ENCODE peak calls at places on chromosomes 16 and 17, in eight cellular contexts. One of them, this sample, is unnamed.

GRCh38 chr17:17710728-17711541 is 29.7 kb downstream of the RAI1 start:
- DNase-seq in fibroblast of mammary gland: peak; percentile 86
- DNase-seq in mammary epithelial cell: peak; percentile 86
- DNase-seq in heart right ventricle: no peak
- DNase-seq in mucosa of descending colon: peak; percentile 73
- DNase-seq in spleen: no peak
- DNase-seq in cardiac fibroblast: peak; percentile 83
- DNase-seq in HFF-Myc: peak; percentile 81
- DNase-seq in this sample: no peak

GRCh38 chr17:35241520-35241919 is 1.4 kb upstream of the SLFN5 start:
- DNase-seq in heart right ventricle: no peak
- DNase-seq in mammary epithelial cell: no peak
- DNase-seq in HFF-Myc: no peak
- DNase-seq in fibroblast of mammary gland: no peak
- DNase-seq in spleen: peak; percentile 77
- DNase-seq in mucosa of descending colon: peak; percentile 22
- DNase-seq in cardiac fibroblast: no peak
- DNase-seq in this sample: no peak

GRCh38 chr17:30605027-30605426 is 127.8 kb downstream of the GOSR1 start:
- DNase-seq in HFF-Myc: no peak
- DNase-seq in mucosa of descending colon: no peak
- DNase-seq in heart right ventricle: no peak
- DNase-seq in cardiac fibroblast: no peak
- DNase-seq in spleen: no peak
- DNase-seq in fibroblast of mammary gland: no peak
- DNase-seq in mammary epithelial cell: no peak
- DNase-seq in this sample: no peak

GRCh38 chr17:82370471-82371332 is 863 bp upstream of the UTS2R start:
- DNase-seq in fibroblast of mammary gland: peak; percentile 29
- DNase-seq in mucosa of descending colon: peak; percentile 28
- DNase-seq in cardiac fibroblast: no peak
- DNase-seq in heart right ventricle: no peak
- DNase-seq in HFF-Myc: no peak
- DNase-seq in mammary epithelial cell: no peak
- DNase-seq in spleen: no peak
- DNase-seq in this sample: no peak

GRCh38 chr16:17305694-17306093 is 165.1 kb downstream of the XYLT1 start:
- DNase-seq in mammary epithelial cell: no peak
- DNase-seq in fibroblast of mammary gland: no peak
- DNase-seq in cardiac fibroblast: no peak
- DNase-seq in heart right ventricle: no peak
- DNase-seq in spleen: no peak
- DNase-seq in HFF-Myc: no peak
- DNase-seq in mucosa of descending colon: no peak
- DNase-seq in this sample: no peak

GRCh38 chr16:80175011-80175410 is 365.8 kb upstream of the DYNLRB2 start:
- DNase-seq in HFF-Myc: no peak
- DNase-seq in heart right ventricle: no peak
- DNase-seq in mammary epithelial cell: no peak
- DNase-seq in fibroblast of mammary gland: no peak
- DNase-seq in cardiac fibroblast: no peak
- DNase-seq in mucosa of descending colon: no peak
- DNase-seq in spleen: no peak
- DNase-seq in this sample: no peak

GRCh38 chr16:66133641-66134402 is 232.7 kb upstream of the CDH5 start:
- DNase-seq in mammary epithelial cell: no peak
- DNase-seq in mucosa of descending colon: no peak
- DNase-seq in heart right ventricle: no peak
- DNase-seq in HFF-Myc: no peak
- DNase-seq in spleen: no peak
- DNase-seq in fibroblast of mammary gland: peak; percentile 17
- DNase-seq in cardiac fibroblast: no peak
- DNase-seq in this sample: no peak

GRCh38 chr17:37643829-37644228 is 583 bp upstream of the DDX52 start:
- DNase-seq in HFF-Myc: no peak
- DNase-seq in spleen: no peak
- DNase-seq in mucosa of descending colon: no peak
- DNase-seq in fibroblast of mammary gland: no peak
- DNase-seq in mammary epithelial cell: peak; percentile 1
- DNase-seq in heart right ventricle: no peak
- DNase-seq in cardiac fibroblast: no peak
- DNase-seq in this sample: no peak

GRCh38 chr17:47732399-47733046 is 513 bp upstream of the TBX21 start:
- DNase-seq in mammary epithelial cell: no peak
- DNase-seq in HFF-Myc: no peak
- DNase-seq in heart right ventricle: no peak
- DNase-seq in fibroblast of mammary gland: no peak
- DNase-seq in cardiac fibroblast: no peak
- DNase-seq in spleen: peak; percentile 70
- DNase-seq in mucosa of descending colon: no peak
- DNase-seq in this sample: no peak

GRCh38 chr17:50211249-50212120 is 10.1 kb upstream of the COL1A1 start:
- DNase-seq in spleen: no peak
- DNase-seq in mucosa of descending colon: no peak
- DNase-seq in fibroblast of mammary gland: peak; percentile 75
- DNase-seq in heart right ventricle: no peak
- DNase-seq in cardiac fibroblast: peak; percentile 66
- DNase-seq in HFF-Myc: no peak
- DNase-seq in mammary epithelial cell: no peak
- DNase-seq in this sample: peak; percentile 50

GRCh38 chr16:391885-392335 is 5.1 kb upstream of the NME4 start:
- DNase-seq in mucosa of descending colon: peak; percentile 71
- DNase-seq in cardiac fibroblast: peak; percentile 89
- DNase-seq in spleen: peak; percentile 88
- DNase-seq in mammary epithelial cell: peak; percentile 83
- DNase-seq in HFF-Myc: peak; percentile 65
- DNase-seq in fibroblast of mammary gland: peak; percentile 92
- DNase-seq in heart right ventricle: no peak
- DNase-seq in this sample: peak; percentile 77
- TF ChIP-seq CTCF in mucosa of descending colon: peak; percentile 43
- TF ChIP-seq CTCF in cardiac fibroblast: peak; percentile 90
- TF ChIP-seq CTCF in spleen: peak; percentile 71
- TF ChIP-seq CTCF in mammary epithelial cell: peak; percentile 66
- TF ChIP-seq CTCF in HFF-Myc: peak; percentile 94
- TF ChIP-seq CTCF in fibroblast of mammary gland: peak; percentile 94
- TF ChIP-seq CTCF in heart right ventricle: peak; percentile 67
- TF ChIP-seq CTCF in this sample: peak; percentile 84

GRCh38 chr17:64150237-64151015 is 20.5 kb upstream of the ERN1 start:
- DNase-seq in spleen: no peak
- DNase-seq in cardiac fibroblast: peak; percentile 28
- DNase-seq in heart right ventricle: no peak
- DNase-seq in mammary epithelial cell: no peak
- DNase-seq in mucosa of descending colon: no peak
- DNase-seq in fibroblast of mammary gland: no peak
- DNase-seq in HFF-Myc: no peak
- DNase-seq in this sample: no peak

GRCh38 chr17:64149196-64149595 is 19.3 kb upstream of the ERN1 start:
- DNase-seq in cardiac fibroblast: no peak
- DNase-seq in spleen: no peak
- DNase-seq in HFF-Myc: no peak
- DNase-seq in mucosa of descending colon: no peak
- DNase-seq in fibroblast of mammary gland: no peak
- DNase-seq in mammary epithelial cell: no peak
- DNase-seq in heart right ventricle: no peak
- DNase-seq in this sample: no peak

GRCh38 chr17:64147110-64148016 is 17.4 kb upstream of the ERN1 start:
- DNase-seq in heart right ventricle: no peak
- DNase-seq in mammary epithelial cell: peak; percentile 35
- DNase-seq in mucosa of descending colon: no peak
- DNase-seq in spleen: no peak
- DNase-seq in fibroblast of mammary gland: peak; percentile 76
- DNase-seq in cardiac fibroblast: peak; percentile 49
- DNase-seq in HFF-Myc: no peak
- DNase-seq in this sample: no peak

GRCh38 chr17:64148017-64148631 is 18.2 kb upstream of the ERN1 start:
- DNase-seq in fibroblast of mammary gland: peak; percentile 62
- DNase-seq in cardiac fibroblast: peak; percentile 46
- DNase-seq in spleen: no peak
- DNase-seq in mucosa of descending colon: no peak
- DNase-seq in HFF-Myc: no peak
- DNase-seq in mammary epithelial cell: peak; percentile 9
- DNase-seq in heart right ventricle: no peak
- DNase-seq in this sample: no peak

DNA sequence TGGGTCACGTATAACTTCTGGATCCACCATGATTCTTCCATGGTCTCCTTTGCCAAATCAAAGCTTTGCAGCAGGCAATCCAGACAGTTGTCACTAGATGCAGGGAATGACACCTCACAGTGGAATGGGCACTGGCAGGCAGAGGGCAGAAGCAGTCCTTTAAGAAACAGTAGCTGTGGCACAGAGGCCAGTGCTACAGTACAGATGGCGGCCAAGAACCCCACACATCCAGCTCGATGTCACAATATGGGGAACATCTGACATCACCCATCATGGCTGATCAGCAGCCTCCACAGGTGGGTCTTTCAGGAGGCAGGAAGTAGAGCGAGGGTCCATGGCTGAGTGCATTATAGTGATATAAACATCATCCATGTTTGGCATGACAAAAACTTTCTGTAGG is 18.8 kb upstream of the ERN1 start:
- DNase-seq in spleen: no peak
- DNase-seq in heart right ventricle: no peak
- DNase-seq in mucosa of descending colon: no peak
- DNase-seq in HFF-Myc: no peak
- DNase-seq in cardiac fibroblast: no peak
- DNase-seq in fibroblast of mammary gland: no peak
- DNase-seq in mammary epithelial cell: peak; percentile 11
- DNase-seq in this sample: no peak
- TF ChIP-seq CTCF in spleen: no peak
- TF ChIP-seq CTCF in heart right ventricle: peak; percentile 48
- TF ChIP-seq CTCF in mucosa of descending colon: no peak
- TF ChIP-seq CTCF in HFF-Myc: no peak
- TF ChIP-seq CTCF in cardiac fibroblast: no peak
- TF ChIP-seq CTCF in fibroblast of mammary gland: peak; percentile 8
- TF ChIP-seq CTCF in mammary epithelial cell: peak; percentile 45
- TF ChIP-seq CTCF in this sample: no peak

DNA sequence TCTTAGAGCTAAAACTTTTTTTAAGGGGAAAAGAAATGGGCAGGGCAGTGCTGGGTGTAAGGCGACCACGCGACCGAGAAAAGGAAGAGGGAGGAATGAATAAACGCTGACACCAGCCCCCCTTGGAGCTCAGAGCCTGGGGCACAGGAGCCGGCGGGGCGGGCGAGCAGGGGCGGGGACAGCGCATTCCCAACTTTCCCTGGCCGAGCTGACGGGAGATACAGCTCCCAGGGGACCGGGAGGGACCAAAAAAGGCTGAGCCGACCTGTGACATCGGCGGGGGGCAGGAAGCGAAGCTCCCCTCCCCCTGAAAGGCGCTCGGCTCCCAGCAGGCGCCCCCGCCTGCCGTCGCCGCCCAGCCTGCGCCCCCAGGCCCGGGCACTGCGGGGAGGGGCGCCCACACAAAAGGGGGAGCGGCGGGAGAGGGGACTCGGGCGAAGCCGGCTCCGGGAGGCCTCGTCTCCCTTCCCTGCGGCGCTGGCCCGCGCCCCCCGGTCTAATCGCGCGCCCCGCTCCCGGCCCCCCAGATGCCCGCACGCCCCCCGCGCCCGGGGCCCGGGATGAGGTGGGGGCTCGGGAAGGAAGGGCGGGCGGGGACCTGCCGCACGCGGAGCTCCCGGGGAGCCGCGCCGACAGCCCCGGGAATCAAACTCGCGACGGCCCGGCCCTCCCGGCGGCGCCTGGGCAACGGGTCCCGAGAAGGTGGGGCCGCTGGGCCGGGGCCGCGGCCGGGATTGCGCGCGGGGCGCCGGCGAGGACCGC is 610 bp downstream of the CUEDC1 start:
- DNase-seq in HFF-Myc: no peak
- DNase-seq in heart right ventricle: peak; percentile 88
- DNase-seq in cardiac fibroblast: peak; percentile 59
- DNase-seq in spleen: peak; percentile 79
- DNase-seq in fibroblast of mammary gland: peak; percentile 49
- DNase-seq in mucosa of descending colon: peak; percentile 64
- DNase-seq in mammary epithelial cell: no peak
- DNase-seq in this sample: no peak
- TF ChIP-seq CTCF in HFF-Myc: no peak
- TF ChIP-seq CTCF in heart right ventricle: peak; percentile 8
- TF ChIP-seq CTCF in cardiac fibroblast: no peak
- TF ChIP-seq CTCF in spleen: no peak
- TF ChIP-seq CTCF in fibroblast of mammary gland: no peak
- TF ChIP-seq CTCF in mucosa of descending colon: no peak
- TF ChIP-seq CTCF in mammary epithelial cell: no peak
- TF ChIP-seq CTCF in this sample: no peak

GRCh38 chr16:14309906-14310305 is 238.8 kb downstream of the MRTFB start:
- DNase-seq in mucosa of descending colon: no peak
- DNase-seq in heart right ventricle: no peak
- DNase-seq in mammary epithelial cell: peak; percentile 86
- DNase-seq in spleen: peak; percentile 33
- DNase-seq in fibroblast of mammary gland: peak; percentile 76
- DNase-seq in HFF-Myc: no peak
- DNase-seq in cardiac fibroblast: peak; percentile 83
- DNase-seq in this sample: no peak

GRCh38 chr16:14307623-14308356 is 236.7 kb downstream of the MRTFB start:
- DNase-seq in HFF-Myc: no peak
- DNase-seq in mammary epithelial cell: peak; percentile 64
- DNase-seq in spleen: peak; percentile 63
- DNase-seq in cardiac fibroblast: peak; percentile 58
- DNase-seq in heart right ventricle: no peak
- DNase-seq in fibroblast of mammary gland: peak; percentile 71
- DNase-seq in mucosa of descending colon: no peak
- DNase-seq in this sample: no peak

GRCh38 chr16:14308357-14308723 is 237.2 kb downstream of the MRTFB start:
- DNase-seq in fibroblast of mammary gland: no peak
- DNase-seq in mammary epithelial cell: no peak
- DNase-seq in spleen: peak; percentile 25
- DNase-seq in mucosa of descending colon: no peak
- DNase-seq in cardiac fibroblast: no peak
- DNase-seq in HFF-Myc: no peak
- DNase-seq in heart right ventricle: no peak
- DNase-seq in this sample: no peak

GRCh38 chr16:14310519-14310991 is 239.4 kb downstream of the MRTFB start:
- DNase-seq in mucosa of descending colon: no peak
- DNase-seq in HFF-Myc: no peak
- DNase-seq in spleen: peak; percentile 73
- DNase-seq in heart right ventricle: no peak
- DNase-seq in cardiac fibroblast: peak; percentile 44
- DNase-seq in fibroblast of mammary gland: peak; percentile 55
- DNase-seq in mammary epithelial cell: no peak
- DNase-seq in this sample: no peak

DNA sequence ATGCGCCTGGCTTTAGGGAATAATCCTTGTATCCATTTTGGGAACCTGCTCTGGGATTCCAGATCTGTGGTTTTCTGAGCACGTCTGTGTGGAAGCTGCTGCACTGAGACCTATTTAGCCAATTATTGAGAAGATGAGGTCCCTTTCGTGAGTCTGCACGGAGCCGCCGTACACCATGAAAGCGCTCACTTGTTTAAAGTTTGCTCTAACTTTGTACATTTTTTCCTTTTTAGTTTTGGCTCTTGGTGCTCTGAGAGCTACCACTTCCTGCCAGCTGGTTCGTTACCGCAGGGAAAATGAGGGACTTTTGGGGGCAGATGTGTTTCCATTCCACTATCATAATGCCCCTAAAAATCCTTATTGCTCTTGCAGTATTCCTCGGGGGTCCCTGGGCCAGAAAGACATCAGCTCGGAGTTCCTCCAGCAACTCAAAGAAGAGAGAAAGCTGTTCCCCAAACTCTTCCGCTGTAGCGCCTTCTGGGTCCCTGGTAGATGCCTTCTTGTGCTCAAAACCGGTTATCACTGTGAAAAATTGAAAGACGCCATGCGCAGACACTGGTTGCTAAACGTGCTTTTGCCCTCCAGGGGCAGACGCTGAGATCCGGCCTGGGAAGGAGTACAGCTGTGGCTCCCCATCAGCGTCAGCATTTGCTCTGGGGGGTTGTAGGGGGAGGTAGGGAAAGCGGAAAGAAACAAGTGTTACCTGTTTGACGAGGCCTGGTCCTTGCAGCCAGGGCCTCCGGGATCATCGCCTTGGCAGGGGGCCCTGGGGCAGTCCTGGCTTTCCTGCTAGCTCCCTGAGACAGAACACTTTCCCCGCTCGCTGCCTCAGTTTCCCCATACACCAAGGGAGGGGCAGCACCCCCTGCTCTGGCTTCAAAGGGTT is 238.1 kb downstream of the MRTFB start:
- DNase-seq in heart right ventricle: no peak
- DNase-seq in HFF-Myc: no peak
- DNase-seq in mucosa of descending colon: no peak
- DNase-seq in mammary epithelial cell: peak; percentile 81
- DNase-seq in spleen: peak; percentile 68
- DNase-seq in cardiac fibroblast: peak; percentile 14
- DNase-seq in fibroblast of mammary gland: no peak
- DNase-seq in this sample: peak; percentile 72
- TF ChIP-seq CTCF in heart right ventricle: no peak
- TF ChIP-seq CTCF in HFF-Myc: peak; percentile 24
- TF ChIP-seq CTCF in mucosa of descending colon: no peak
- TF ChIP-seq CTCF in mammary epithelial cell: peak; percentile 40
- TF ChIP-seq CTCF in spleen: no peak
- TF ChIP-seq CTCF in cardiac fibroblast: no peak
- TF ChIP-seq CTCF in fibroblast of mammary gland: no peak
- TF ChIP-seq CTCF in this sample: peak; percentile 36

This sample was measured in type B pancreatic cell.